ENCODE peak calls at places on chromosomes 2 and 18, in five cellular contexts. G is CD8-positive, alpha-beta T cell; M is aorta; A is HCT116; Z is C1 segment of cervical spinal cord. P is an unnamed sample.

GRCh38 chr2:216571178-216571908 is 61.9 kb upstream of the IGFBP2 start:
- DNase-seq in A (no peak), Z (no peak), G (no peak), M (no peak), P (no peak)

GRCh38 chr2:42971381-42971780 is 179.0 kb upstream of the HAAO start:
- DNase-seq in G (no peak), M (no peak), A (no peak), Z (no peak), P (no peak)

GRCh38 chr2:20676353-20677215 is 9.6 kb downstream of the GDF7 start:
- DNase-seq in A (no peak), Z (no peak), M (no peak), G (no peak), P (no peak)

GRCh38 chr2:203533696-203534471 is 1.2 kb downstream of the RAPH1 start:
- DNase-seq in A (no peak), M (no peak), Z (no peak), G (peak), P (no peak)

GRCh38 chr18:55385770-55386169 is 202.2 kb downstream of the TCF4 start:
- DNase-seq in M (no peak), Z (peak), G (no peak), A (no peak), P (no peak)

GRCh38 chr2:72759755-72760154 is 66.1 kb downstream of the EXOC6B start:
- DNase-seq in G (no peak), M (no peak), Z (no peak), A (no peak), P (no peak)

GRCh38 chr2:53859354-53860159 is at the start of gene GPR75:
- DNase-seq in Z (peak), A (no peak), G (no peak), M (peak), P (peak)

GRCh38 chr2:150924862-150925261 is 336.8 kb downstream of the RBM43 start:
- DNase-seq in A (no peak), G (no peak), M (no peak), Z (no peak), P (no peak)

GRCh38 chr2:19775838-19776237 is 125.9 kb downstream of the TTC32 start:
- DNase-seq in M (no peak), G (no peak), Z (no peak), A (no peak), P (no peak)

GRCh38 chr2:232299084-232299483 is 79.5 kb upstream of the ALPP start:
- DNase-seq in M (no peak), Z (no peak), A (no peak), G (peak), P (no peak)

GRCh38 chr18:23237524-23238151 is 102.4 kb downstream of the CABLES1 start:
- DNase-seq in G (peak), M (peak), A (no peak), Z (peak), P (peak)

GRCh38 chr2:222965555-222965954 is 86.4 kb upstream of the KCNE4 start:
- DNase-seq in G (no peak), M (no peak), A (no peak), Z (no peak), P (no peak)

GRCh38 chr18:36627616-36628015 is 201.2 kb downstream of the TPGS2 start:
- DNase-seq in Z (no peak), M (no peak), G (no peak), A (no peak), P (no peak)

GRCh38 chr2:45233301-45233700 is 224.0 kb upstream of the SIX2 start:
- DNase-seq in Z (no peak), A (no peak), G (no peak), M (no peak), P (no peak)

GRCh38 chr2:152950125-152950524 is 231.7 kb downstream of the ARL6IP6 start:
- DNase-seq in A (no peak), Z (no peak), G (no peak), M (no peak), P (no peak)

GRCh38 chr2:129605654-129606053 is 373.8 kb upstream of the RAB6C start:
- DNase-seq in Z (peak), M (no peak), A (no peak), G (no peak), P (no peak)

GRCh38 chr2:149002891-149003740 is 35.4 kb upstream of the LYPD6B start:
- DNase-seq in G (no peak), A (no peak), M (no peak), Z (no peak), P (no peak)

GRCh38 chr2:12514631-12515437 is 201.9 kb upstream of the TRIB2 start:
- DNase-seq in M (no peak), Z (no peak), A (no peak), G (peak), P (no peak)

GRCh38 chr2:174771136-174771535 is 6.9 kb upstream of the CHRNA1 start:
- DNase-seq in G (no peak), M (no peak), A (no peak), Z (no peak), P (no peak)

GRCh38 chr2:179031731-179032408 is 18.1 kb downstream of the CCDC141 start:
- DNase-seq in M (no peak), Z (no peak), G (peak), A (no peak), P (no peak)

GRCh38 chr2:241443486-241444223 is 64.7 kb downstream of the STK25 start:
- DNase-seq in M (no peak), G (peak), Z (no peak), A (no peak), P (no peak)